ENCODE peak calls at places on chromosomes 2 and 18, in four cellular contexts. O is fibroblast of the conjunctiva, R is fibroblast of mammary gland, I is astrocyte of the spinal cord. J is an unnamed sample.

GRCh38 chr18:44130365-44130942 is 550.2 kb upstream of the SETBP1 start:
- DNase-seq in O (peak), R (peak), I (peak), J (peak)

GRCh38 chr2:161486111-161486510 is 70.0 kb downstream of the TBR1 start:
- DNase-seq in O (no peak), R (no peak), I (no peak), J (no peak)

GRCh38 chr18:62118324-62118723 is 68.5 kb downstream of the PIGN start:
- DNase-seq in O (peak), R (peak), I (peak), J (peak)

GRCh38 chr2:9400268-9401058 is 22.9 kb downstream of the ITGB1BP1 start:
- DNase-seq in O (no peak), R (no peak), I (no peak), J (no peak)

GRCh38 chr2:219369447-219369861 is 18.3 kb downstream of the DNPEP start:
- DNase-seq in O (peak), R (peak), I (peak), J (no peak)

GRCh38 chr18:79542876-79543750 is 136.5 kb upstream of the CTDP1 start:
- DNase-seq in O (no peak), R (no peak), I (no peak), J (no peak)

GRCh38 chr18:73724908-73725307 is 422.7 kb downstream of the FBXO15 start:
- DNase-seq in O (no peak), R (peak), I (peak), J (no peak)

GRCh38 chr2:66437601-66438497 is 2.9 kb downstream of the MEIS1 start:
- DNase-seq in O (no peak), R (peak), I (peak), J (no peak)

GRCh38 chr2:203579131-203579643 is 44.1 kb upstream of the RAPH1 start:
- DNase-seq in O (no peak), R (peak), I (peak), J (no peak)

GRCh38 chr2:168178520-168178919 is 68.9 kb downstream of the STK39 start:
- DNase-seq in O (no peak), R (no peak), I (no peak), J (no peak)

GRCh38 chr2:207422307-207422960 is 107.3 kb upstream of the CREB1 start:
- DNase-seq in O (no peak), R (no peak), I (no peak), J (no peak)

GRCh38 chr2:23505984-23506380 is 121.0 kb downstream of the KLHL29 start:
- DNase-seq in O (no peak), R (peak), I (no peak), J (no peak)

GRCh38 chr2:168452781-168453180 is 3.3 kb upstream of the CERS6 start:
- DNase-seq in O (no peak), R (no peak), I (no peak), J (no peak)

GRCh38 chr2:30766666-30767065 is 40.6 kb downstream of the CAPN13 start:
- DNase-seq in O (no peak), R (no peak), I (no peak), J (no peak)

GRCh38 chr2:149703281-149703680 is 115.7 kb upstream of the MMADHC start:
- DNase-seq in O (no peak), R (no peak), I (peak), J (no peak)

GRCh38 chr18:6624271-6624670 is 105.2 kb upstream of the ARHGAP28 start:
- DNase-seq in O (peak), R (peak), I (peak), J (no peak)

GRCh38 chr2:46481541-46482193 is 2.3 kb downstream of the TMEM247 start:
- DNase-seq in O (no peak), R (peak), I (peak), J (peak)

GRCh38 chr2:114609203-114609602 is 166.8 kb downstream of the DPP10 start:
- DNase-seq in O (no peak), R (no peak), I (no peak), J (no peak)

GRCh38 chr2:32772623-32773221 is 144.9 kb downstream of the TTC27 start:
- DNase-seq in O (peak), R (peak), I (peak), J (no peak)

GRCh38 chr2:64230540-64230939 is 86.3 kb upstream of the PELI1 start:
- DNase-seq in O (no peak), R (no peak), I (no peak), J (no peak)

GRCh38 chr2:182831097-182831496 is 35.3 kb downstream of the FRZB start:
- DNase-seq in O (no peak), R (peak), I (no peak), J (no peak)

GRCh38 chr2:204885747-204886146 is 340.5 kb downstream of the PARD3B start:
- DNase-seq in O (no peak), R (peak), I (no peak), J (no peak)

GRCh38 chr2:16025876-16026640 is 85.7 kb downstream of the MYCN start:
- DNase-seq in O (no peak), R (no peak), I (no peak), J (no peak)

GRCh38 chr2:95043300-95043786 is 17.8 kb downstream of the MAL start:
- DNase-seq in O (peak), R (peak), I (peak), J (no peak)

GRCh38 chr2:97645112-97645699 is 656 bp upstream of the COX5B start:
- DNase-seq in O (no peak), R (no peak), I (peak), J (no peak)

GRCh38 chr18:7230646-7231349 is at the start of gene LRRC30:
- DNase-seq in O (no peak), R (no peak), I (no peak), J (no peak)

GRCh38 chr2:6944546-6944945 is 27.3 kb downstream of the RNF144A start:
- DNase-seq in O (no peak), R (no peak), I (no peak), J (no peak)

GRCh38 chr2:38377501-38378258 is 607 bp upstream of the ATL2 start:
- DNase-seq in O (peak), R (peak), I (peak), J (peak)

GRCh38 chr2:187126247-187127005 is 277.5 kb upstream of the ZSWIM2 start:
- DNase-seq in O (no peak), R (no peak), I (no peak), J (no peak)